ENCODE peak calls at places on chromosomes 3 and 15, in nine cellular contexts. W is uterus, I is keratinocyte, L is GM12865, V is upper lobe of right lung, Q is IMR-90, P is heart left ventricle, T is cardiac fibroblast, G is astrocyte of the spinal cord. R is an unnamed sample.

GRCh38 chr3:129927072-129927471 is 33.6 kb upstream of the TMCC1 start:
- DNase-seq in G (no peak), Q (no peak), W (no peak), T (no peak), V (no peak), I (no peak), P (no peak), L (no peak), R (no peak)

GRCh38 chr3:48989796-48990635 is at the start of gene P4HTM:
- DNase-seq in L (peak; percentile 83), W (peak; percentile 94), P (peak; percentile 91), G (peak; percentile 95), I (peak; percentile 76), Q (peak; percentile 93), T (peak; percentile 96), V (peak; percentile 90), R (peak; percentile 74)

GRCh38 chr15:85583404-85584390 is 203.3 kb downstream of the AKAP13 start:
- DNase-seq in I (peak; percentile 15), V (peak; percentile 70), L (peak; percentile 93), G (peak; percentile 39), Q (peak; percentile 68), T (peak; percentile 36), W (peak; percentile 47), P (peak; percentile 70), R (peak; percentile 74)

GRCh38 chr3:133475245-133476010 is 75.6 kb downstream of the BFSP2 start:
- DNase-seq in P (no peak), L (peak; percentile 92), G (no peak), I (no peak), T (no peak), W (no peak), Q (no peak), V (no peak), R (no peak)

GRCh38 chr15:71291247-71291646 is 176.0 kb downstream of the THSD4 start:
- DNase-seq in Q (no peak), P (no peak), T (peak; percentile 41), G (no peak), V (no peak), I (no peak), L (no peak), W (no peak), R (no peak)

GRCh38 chr3:184727357-184728060 is 15.6 kb upstream of the MAGEF1 start:
- DNase-seq in P (peak; percentile 50), I (no peak), Q (peak; percentile 72), V (no peak), L (peak; percentile 56), T (peak; percentile 75), W (peak; percentile 82), G (peak; percentile 63), R (no peak)

GRCh38 chr15:58543664-58544335 is 112.0 kb downstream of the LIPC start:
- DNase-seq in T (no peak), P (no peak), G (no peak), L (no peak), W (no peak), V (peak; percentile 60), I (no peak), Q (no peak), R (no peak)

GRCh38 chr3:4824948-4825325 is 154.3 kb upstream of the BHLHE40 start:
- DNase-seq in W (no peak), G (peak; percentile 81), I (no peak), P (no peak), Q (peak; percentile 60), V (no peak), T (peak; percentile 30), L (no peak), R (peak; percentile 55)

GRCh38 chr15:84826369-84826823 is 9.2 kb downstream of the ALPK3 start:
- DNase-seq in L (peak; percentile 46), W (no peak), Q (no peak), V (no peak), G (peak; percentile 24), T (peak; percentile 20), I (no peak), P (peak; percentile 46), R (no peak)

GRCh38 chr3:134333522-134334181 is 40.6 kb downstream of the AMOTL2 start:
- DNase-seq in L (no peak), W (no peak), V (no peak), T (peak; percentile 84), G (peak; percentile 57), I (no peak), Q (peak; percentile 70), P (no peak), R (peak; percentile 46)

GRCh38 chr15:98597666-98598065 is 50.7 kb upstream of the IGF1R start:
- DNase-seq in I (no peak), L (no peak), V (no peak), W (no peak), P (no peak), G (no peak), Q (no peak), T (no peak), R (no peak)

GRCh38 chr15:40928975-40929729 is at the start of gene DLL4:
- DNase-seq in W (peak; percentile 72), V (peak; percentile 88), P (peak; percentile 78), G (peak; percentile 30), Q (peak; percentile 59), T (peak; percentile 44), L (peak; percentile 71), I (no peak), R (no peak)

GRCh38 chr15:94749848-94750617 is 518.7 kb downstream of the MCTP2 start:
- DNase-seq in G (peak; percentile 8), V (no peak), W (no peak), T (no peak), I (no peak), Q (no peak), P (no peak), L (no peak), R (no peak)

GRCh38 chr3:5428607-5429516 is 241.4 kb downstream of the EDEM1 start:
- DNase-seq in P (no peak), L (peak; percentile 94), I (no peak), T (no peak), W (peak; percentile 19), Q (no peak), G (peak; percentile 51), V (no peak), R (no peak)

GRCh38 chr15:78070049-78070698 is 7.3 kb downstream of the TBC1D2B start:
- DNase-seq in V (no peak), W (no peak), T (no peak), P (no peak), Q (no peak), G (no peak), I (no peak), L (peak; percentile 50), R (no peak)

GRCh38 chr15:40320931-40321371 is 2.5 kb upstream of the INAFM2 start:
- DNase-seq in L (peak; percentile 74), W (peak; percentile 70), P (no peak), I (no peak), G (peak; percentile 70), Q (peak; percentile 67), T (peak; percentile 82), V (no peak), R (no peak)

GRCh38 chr15:40927497-40928346 is 1.4 kb upstream of the DLL4 start:
- DNase-seq in Q (no peak), V (no peak), T (no peak), I (no peak), L (no peak), G (no peak), P (no peak), W (no peak), R (no peak)

GRCh38 chr15:76169013-76169412 is 109.2 kb downstream of the TMEM266 start:
- DNase-seq in Q (peak; percentile 29), G (no peak), T (no peak), L (peak; percentile 40), I (no peak), P (no peak), V (no peak), W (no peak), R (no peak)

DNA sequence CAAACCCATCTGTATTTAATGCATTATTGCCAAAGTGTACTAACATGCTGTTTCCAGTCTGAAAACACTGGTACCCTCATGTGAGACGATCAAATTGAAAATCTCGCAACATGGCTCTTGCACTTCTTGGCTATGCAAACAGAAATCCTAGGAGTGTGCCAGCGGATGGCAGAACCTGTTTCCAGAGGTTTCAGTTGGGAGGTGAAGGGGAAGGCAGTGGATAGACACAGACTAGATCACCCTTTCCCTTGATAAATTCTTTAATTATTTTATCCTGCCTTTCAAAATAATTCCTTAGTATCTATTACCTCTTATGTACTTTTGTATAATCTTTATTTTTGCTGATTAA is 350.4 kb downstream of the TUSC7 start:
- DNase-seq in W (no peak), I (no peak), V (no peak), G (no peak), L (no peak), Q (no peak), T (no peak), P (no peak), R (no peak)
- H3K4me3 ChIP-seq in W (no peak overlapping the region), I (no peak overlapping the region), V (no peak overlapping the region), G (no peak overlapping the region), L (no peak overlapping the region), Q (no peak overlapping the region), T (no peak overlapping the region), P (no peak overlapping the region), R (no peak overlapping the region)

GRCh38 chr3:194212021-194212868 is 76.3 kb downstream of the HES1 start:
- DNase-seq in G (no peak), I (no peak), Q (no peak), W (no peak), V (no peak), T (no peak), P (no peak), L (no peak), R (no peak)
- H3K4me3 ChIP-seq in G (no peak overlapping the region), I (no peak overlapping the region), Q (no peak overlapping the region), W (no peak overlapping the region), V (no peak overlapping the region), T (no peak overlapping the region), P (no peak overlapping the region), L (no peak overlapping the region), R (no peak overlapping the region)

GRCh38 chr3:170189396-170190256 is 8.1 kb upstream of the PHC3 start:
- DNase-seq in W (no peak), I (no peak), G (no peak), T (no peak), V (no peak), P (no peak), L (no peak), Q (no peak), R (no peak)
- H3K4me3 ChIP-seq in W (no peak overlapping the region), I (no peak overlapping the region), G (no peak overlapping the region), T (no peak overlapping the region), V (no peak overlapping the region), P (no peak overlapping the region), L (no peak overlapping the region), Q (no peak overlapping the region), R (no peak overlapping the region)

DNA sequence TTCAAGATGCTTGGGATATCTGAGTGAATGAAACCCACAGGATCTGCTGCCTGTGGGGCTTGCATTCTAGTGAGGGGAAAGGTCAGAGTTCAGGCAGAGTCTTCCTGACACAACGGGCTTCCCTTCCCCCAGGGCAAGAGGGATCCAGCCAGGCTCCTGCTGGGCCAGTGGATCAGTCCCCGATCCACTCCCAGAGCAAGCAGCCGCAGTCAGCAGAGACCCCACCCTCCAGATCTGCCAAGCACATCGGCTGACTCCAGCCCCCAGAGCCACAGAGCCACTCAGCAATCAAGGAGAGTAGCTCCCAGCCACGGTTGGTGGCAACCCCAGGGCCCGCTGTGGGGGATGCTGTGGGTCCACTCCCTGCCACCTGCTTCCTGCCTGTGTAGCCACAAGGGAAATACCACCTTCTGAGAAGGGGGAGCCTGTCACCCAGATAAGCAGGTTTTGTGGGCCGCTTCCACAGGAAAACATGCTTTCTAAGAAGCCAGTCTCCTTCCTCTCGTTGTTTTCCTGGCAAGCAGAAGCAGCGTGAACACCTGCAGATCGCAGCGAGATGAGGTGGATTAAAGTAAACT is 44.9 kb downstream of the CPN2 start:
- DNase-seq in W (no peak), Q (no peak), V (peak; percentile 53), L (peak; percentile 86), G (no peak), I (no peak), P (no peak), T (no peak), R (no peak)
- H3K4me3 ChIP-seq in W (no peak overlapping the region), Q (no peak overlapping the region), V (no peak overlapping the region), L (peak overlapping the region; percentile 32), G (no peak overlapping the region), I (no peak overlapping the region), P (no peak overlapping the region), T (no peak overlapping the region), R (no peak overlapping the region)